ENCODE peak calls at places on chromosomes 13 and 19, in five cellular contexts. Y, I, R, F and P are unnamed samples.

GRCh38 chr19:18743281-18743825 is 47.8 kb downstream of the COMP start:
- DNase-seq in Y (no peak), I (no peak), R (no peak), F (no peak), P (no peak)

GRCh38 chr13:39776439-39776838 is 121.0 kb downstream of the COG6 start:
- DNase-seq in Y (no peak), I (no peak), R (no peak), F (peak; percentile 64), P (peak; percentile 33)

GRCh38 chr13:97810152-97810551 is 143.3 kb upstream of the IPO5 start:
- DNase-seq in Y (no peak), I (peak; percentile 18), R (no peak), F (peak; percentile 49), P (no peak)

GRCh38 chr13:79468819-79469218 is 12.1 kb upstream of the NDFIP2 start:
- DNase-seq in Y (no peak), I (no peak), R (no peak), F (no peak), P (no peak)

GRCh38 chr13:37127706-37128241 is 22.3 kb upstream of the CSNK1A1L start:
- DNase-seq in Y (no peak), I (no peak), R (no peak), F (peak; percentile 14), P (peak; percentile 59)

GRCh38 chr13:30551194-30551593 is 66.5 kb upstream of the USPL1 start:
- DNase-seq in Y (peak; percentile 51), I (peak; percentile 20), R (no peak), F (peak; percentile 58), P (no peak)

GRCh38 chr13:35478384-35479222 is 2.1 kb upstream of the MAB21L1 start:
- DNase-seq in Y (no peak), I (no peak), R (no peak), F (no peak), P (no peak)

GRCh38 chr13:30681489-30682242 is 53.7 kb upstream of the ALOX5AP start:
- DNase-seq in Y (no peak), I (no peak), R (no peak), F (no peak), P (peak; percentile 58)

GRCh38 chr19:52946322-52947310 is 16.1 kb downstream of the ZNF816 start:
- DNase-seq in Y (no peak), I (no peak), R (no peak), F (peak; percentile 77), P (no peak)

GRCh38 chr13:91531646-91532045 is 133.2 kb downstream of the GPC5 start:
- DNase-seq in Y (no peak), I (no peak), R (no peak), F (no peak), P (no peak)

GRCh38 chr13:61413572-61413971 is 2.1 kb downstream of the PCDH20 start:
- DNase-seq in Y (no peak), I (no peak), R (no peak), F (no peak), P (no peak)

GRCh38 chr19:16518061-16518460 is 21.9 kb downstream of the C19orf44 start:
- DNase-seq in Y (no peak), I (no peak), R (no peak), F (no peak), P (no peak)

GRCh38 chr19:13869324-13869723 is 7.6 kb upstream of the NANOS3 start:
- DNase-seq in Y (no peak), I (no peak), R (no peak), F (no peak), P (no peak)

GRCh38 chr19:39737351-39737750 is 478 bp downstream of the CLC start:
- DNase-seq in Y (no peak), I (no peak), R (no peak), F (peak; percentile 3), P (no peak)

GRCh38 chr13:92158335-92158734 is 759.9 kb downstream of the GPC5 start:
- DNase-seq in Y (no peak), I (no peak), R (no peak), F (peak; percentile 58), P (no peak)

GRCh38 chr19:40139533-40140287 is 49.0 kb upstream of the ZNF780A start:
- DNase-seq in Y (peak; percentile 52), I (peak; percentile 41), R (no peak), F (peak; percentile 65), P (peak; percentile 2)

GRCh38 chr19:1718382-1719315 is 34.7 kb upstream of the ONECUT3 start:
- DNase-seq in Y (no peak), I (no peak), R (no peak), F (no peak), P (no peak)

GRCh38 chr13:64758520-64758919 is 2471.6 kb downstream of the PCDH9 start:
- DNase-seq in Y (no peak), I (no peak), R (no peak), F (no peak), P (peak; percentile 7)

GRCh38 chr13:71770710-71771109 is 96.3 kb downstream of the DACH1 start:
- DNase-seq in Y (no peak), I (no peak), R (no peak), F (no peak), P (no peak)

GRCh38 chr19:15829277-15829770 is 13.9 kb upstream of the OR10H1 start:
- DNase-seq in Y (no peak), I (no peak), R (no peak), F (no peak), P (no peak)

GRCh38 chr13:44272692-44273091 is 100.9 kb upstream of the SERP2 start:
- DNase-seq in Y (no peak), I (no peak), R (no peak), F (no peak), P (no peak)

GRCh38 chr13:49517461-49517860 is 21.7 kb downstream of the PHF11 start:
- DNase-seq in Y (no peak), I (no peak), R (no peak), F (no peak), P (no peak)

GRCh38 chr19:38394488-38394887 is 6.0 kb downstream of the SPRED3 start:
- DNase-seq in Y (no peak), I (no peak), R (peak; percentile 50), F (no peak), P (no peak)

GRCh38 chr13:57946361-57946760 is 314.8 kb downstream of the PCDH17 start:
- DNase-seq in Y (no peak), I (no peak), R (no peak), F (no peak), P (no peak)

GRCh38 chr19:51458899-51459592 is 792 bp upstream of the SIGLEC8 start:
- DNase-seq in Y (no peak), I (no peak), R (no peak), F (no peak), P (no peak)

GRCh38 chr13:82717249-82717648 is 1165.0 kb downstream of the SLITRK1 start:
- DNase-seq in Y (no peak), I (peak; percentile 40), R (no peak), F (peak; percentile 56), P (peak; percentile 12)

GRCh38 chr13:45670481-45670880 is 31.6 kb upstream of the CBY2 start:
- DNase-seq in Y (no peak), I (no peak), R (no peak), F (no peak), P (no peak)

GRCh38 chr19:29596885-29597525 is 9.1 kb upstream of the POP4 start:
- DNase-seq in Y (peak; percentile 3), I (no peak), R (no peak), F (peak; percentile 43), P (no peak)

GRCh38 chr19:4660181-4660791 is 9.9 kb downstream of the MYDGF start:
- DNase-seq in Y (no peak), I (no peak), R (no peak), F (peak; percentile 64), P (no peak)

GRCh38 chr19:19232231-19232630 is 20.5 kb downstream of the NCAN start:
- DNase-seq in Y (no peak), I (no peak), R (no peak), F (no peak), P (no peak)

DNA sequence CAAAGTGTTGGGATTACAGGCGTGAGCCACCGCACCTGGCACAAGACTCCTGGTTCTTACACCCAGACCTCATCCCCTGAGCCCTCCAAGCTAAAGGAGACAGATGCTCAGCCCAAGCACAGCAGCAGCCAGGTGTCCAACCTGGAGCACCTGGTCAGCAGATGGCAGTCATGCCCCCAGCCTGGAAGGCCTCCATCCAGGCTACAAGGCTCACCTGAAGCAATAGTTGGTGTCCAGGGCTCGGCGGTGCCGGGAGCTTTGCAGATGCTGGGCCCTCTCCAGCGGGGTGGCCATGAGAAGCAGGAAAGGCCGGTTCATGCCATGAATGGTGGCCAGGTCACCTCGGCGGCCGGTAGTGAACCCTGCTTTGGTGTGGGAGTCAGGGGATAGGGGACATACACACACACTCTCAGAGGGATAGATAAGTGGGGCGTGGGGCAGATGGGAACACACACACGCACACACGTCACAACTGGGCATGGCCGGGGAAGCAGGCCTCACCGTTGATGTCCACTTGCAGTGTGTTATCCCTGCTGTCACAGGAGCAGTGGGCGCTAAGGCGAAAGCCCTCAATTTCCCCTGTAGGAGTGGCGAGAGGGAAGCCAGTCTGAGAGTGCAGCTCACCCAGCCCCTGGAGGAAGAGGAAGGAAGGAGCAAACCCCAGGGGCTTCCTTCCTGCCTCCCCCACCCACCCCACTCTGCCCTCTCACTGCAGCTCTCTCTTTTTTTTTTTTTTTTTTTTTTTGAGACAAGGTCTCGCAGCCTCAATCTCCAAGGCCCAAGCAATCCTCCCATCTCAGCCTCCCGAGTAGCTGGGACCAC is 11.8 kb downstream of the TGFB1 start:
- DNase-seq in Y (no peak), I (no peak), R (no peak), F (no peak), P (no peak)
- TF ChIP-seq CTCF in Y (peak; percentile 55), I (no peak), R (peak; percentile 28), F (peak; percentile 22), P (no peak)

GRCh38 chr13:21657538-21657937 is 13.3 kb upstream of the FGF9 start:
- DNase-seq in Y (no peak), I (peak; percentile 82), R (no peak), F (peak; percentile 28), P (no peak)
- TF ChIP-seq CTCF in Y (no peak), I (no peak), R (no peak), F (no peak), P (no peak)

DNA sequence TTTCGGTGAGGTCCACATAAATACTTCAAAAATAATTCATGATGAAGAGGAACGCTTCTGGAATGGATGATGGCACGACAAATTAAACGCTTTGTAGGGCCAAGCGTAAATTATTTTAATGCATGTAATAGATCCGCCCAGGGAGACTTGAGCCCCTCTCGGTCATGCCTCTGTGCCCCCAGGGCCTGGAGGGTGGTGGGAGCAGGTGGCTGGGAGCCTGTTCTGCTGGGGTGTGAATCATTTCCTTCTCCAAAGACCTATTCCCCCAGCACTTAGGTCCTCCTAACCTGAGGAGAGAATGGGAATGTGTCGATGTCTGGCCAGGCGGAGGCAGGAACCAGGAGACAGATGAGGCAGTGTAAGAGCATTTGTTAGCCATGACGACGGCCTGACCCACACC is 350.6 kb downstream of the ZNF536 start:
- DNase-seq in Y (no peak), I (no peak), R (no peak), F (no peak), P (no peak)
- TF ChIP-seq CTCF in Y (no peak), I (no peak), R (no peak), F (no peak), P (no peak)

GRCh38 chr13:41595298-41595697 is 137.9 kb downstream of the RGCC start:
- DNase-seq in Y (no peak), I (no peak), R (no peak), F (no peak), P (no peak)

GRCh38 chr13:41599619-41600018 is 142.3 kb downstream of the RGCC start:
- DNase-seq in Y (no peak), I (no peak), R (no peak), F (no peak), P (no peak)

GRCh38 chr13:41597348-41598041 is 140.1 kb downstream of the RGCC start:
- DNase-seq in Y (no peak), I (no peak), R (no peak), F (no peak), P (no peak)

GRCh38 chr13:41590643-41591042 is 133.3 kb downstream of the RGCC start:
- DNase-seq in Y (no peak), I (peak; percentile 44), R (no peak), F (peak; percentile 72), P (no peak)

GRCh38 chr13:41596190-41596589 is 138.8 kb downstream of the RGCC start:
- DNase-seq in Y (no peak), I (no peak), R (no peak), F (no peak), P (no peak)
- TF ChIP-seq CTCF in Y (no peak), I (no peak), R (no peak), F (no peak), P (peak; percentile 31)